ENCODE peak calls at places on chromosomes 7 and 10, in ten cellular contexts. Q is fibroblast of lung; A is substantia nigra; L is foreskin keratinocyte; H is astrocyte; M is stimulated activated CD8-positive, alpha-beta memory T cell treated with anti-CD3 and anti-CD28 coated beads, Interleukin-15, amount 100 ng/mL, for 4 hours; V is GM20000; K is CD8-positive, alpha-beta T cell; Y is heart left ventricle; X is midbrain. I is an unnamed sample.

GRCh38 chr10:44180321-44181154 is 204.4 kb downstream of the CXCL12 start:
- DNase-seq in L (no peak), K (no peak), X (no peak), H (peak; percentile 97), Q (peak; percentile 78), A (no peak), Y (no peak), V (no peak), M (no peak), I (no peak)

GRCh38 chr7:4833176-4833575 is 28.7 kb downstream of the PAPOLB start:
- DNase-seq in X (no peak), Y (no peak), A (no peak), Q (no peak), H (no peak), K (no peak), L (no peak), M (no peak), V (no peak), I (no peak)

GRCh38 chr10:11875499-11876281 is 52.5 kb downstream of the PROSER2 start:
- DNase-seq in V (no peak), Y (peak; percentile 70), L (peak; percentile 94), M (no peak), A (no peak), H (peak; percentile 86), K (no peak), Q (peak; percentile 89), X (no peak), I (no peak)

GRCh38 chr7:1872191-1873069 is 202.4 kb downstream of the ELFN1 start:
- DNase-seq in X (no peak), A (no peak), Q (no peak), Y (no peak), V (no peak), K (no peak), H (no peak), L (no peak), M (no peak), I (no peak)

GRCh38 chr7:131183611-131184119 is 144.0 kb upstream of the MKLN1 start:
- DNase-seq in V (no peak), X (no peak), H (no peak), K (peak; percentile 39), L (peak; percentile 76), M (no peak), Q (no peak), A (no peak), Y (no peak), I (no peak)

GRCh38 chr7:150358433-150358832 is 10.2 kb upstream of the REPIN1 start:
- DNase-seq in L (no peak), Q (no peak), X (no peak), M (no peak), Y (no peak), V (no peak), K (no peak), A (no peak), H (no peak), I (no peak)

GRCh38 chr10:88913803-88914202 is 33.8 kb downstream of the STAMBPL1 start:
- DNase-seq in A (no peak), Y (no peak), M (no peak), X (no peak), V (no peak), K (no peak), L (no peak), H (no peak), Q (no peak), I (no peak)

GRCh38 chr7:158411232-158411950 is 176.2 kb downstream of the PTPRN2 start:
- DNase-seq in V (no peak), Q (no peak), A (no peak), L (no peak), Y (no peak), H (no peak), M (no peak), X (no peak), K (no peak), I (no peak)

GRCh38 chr7:148447221-148447845 is 143.2 kb upstream of the C7orf33 start:
- DNase-seq in Y (no peak), M (no peak), A (no peak), Q (no peak), X (no peak), L (no peak), H (no peak), K (no peak), V (peak; percentile 50), I (no peak)

GRCh38 chr10:73439055-73439454 is 5.7 kb upstream of the MSS51 start:
- DNase-seq in Q (peak; percentile 45), Y (no peak), X (no peak), M (no peak), A (no peak), V (no peak), H (peak; percentile 16), L (no peak), K (no peak), I (no peak)

GRCh38 chr10:3605882-3606281 is 179.1 kb downstream of the KLF6 start:
- DNase-seq in Q (peak; percentile 50), H (no peak), K (no peak), L (no peak), M (no peak), X (no peak), Y (no peak), V (no peak), A (no peak), I (no peak)

GRCh38 chr10:87771871-87772500 is 46.0 kb downstream of the ATAD1 start:
- DNase-seq in M (no peak), H (no peak), L (no peak), Y (no peak), Q (peak; percentile 46), X (peak; percentile 17), A (no peak), K (no peak), V (peak; percentile 15), I (peak; percentile 13)

GRCh38 chr10:122163182-122164027 is 107.7 kb upstream of the BTBD16 start:
- DNase-seq in L (no peak), Q (peak; percentile 38), V (no peak), X (no peak), M (no peak), A (no peak), Y (no peak), K (no peak), H (no peak), I (no peak)

GRCh38 chr7:29343379-29343778 is 148.8 kb downstream of the CHN2 start:
- DNase-seq in X (no peak), A (no peak), Y (no peak), K (peak; percentile 32), Q (no peak), H (no peak), V (no peak), L (no peak), M (no peak), I (peak; percentile 32)

GRCh38 chr10:129028425-129028824 is 438.6 kb upstream of the MGMT start:
- DNase-seq in H (no peak), Q (no peak), M (no peak), A (no peak), L (no peak), X (no peak), K (no peak), V (no peak), Y (no peak), I (no peak)

GRCh38 chr7:78587443-78588044 is 789.0 kb downstream of the PHTF2 start:
- DNase-seq in H (no peak), M (no peak), X (peak; percentile 22), Y (no peak), V (no peak), A (no peak), K (no peak), L (no peak), Q (peak; percentile 28), I (no peak)

GRCh38 chr7:5831196-5831595 is 49.4 kb upstream of the OCM start:
- DNase-seq in K (no peak), Y (peak; percentile 36), L (no peak), V (no peak), Q (no peak), A (no peak), H (peak; percentile 83), X (no peak), M (no peak), I (no peak)